ENCODE peak calls at places on chromosomes 7 and 10, in ten cellular contexts. F is bronchial epithelial cell; R is GM20000; T is heart right ventricle; A is activated CD8-positive, alpha-beta T cell treated with anti-CD3 and anti-CD28 coated beads for 36 hours; X is fibroblast of mammary gland; G is fibroblast of pulmonary artery; V is dorsolateral prefrontal cortex; W is Caco-2; L is nephron progenitor cell. S is an unnamed sample.

GRCh38 chr7:69739182-69739581 is 140.9 kb downstream of the AUTS2 start:
- DNase-seq in A (peak), G (no peak), T (no peak), W (no peak), L (no peak), V (no peak), X (peak), F (peak), R (peak), S (no peak)

GRCh38 chr10:131943021-131943814 is 38.5 kb downstream of the BNIP3 start:
- DNase-seq in G (peak), X (peak), R (no peak), V (no peak), W (peak), F (no peak), A (peak), T (no peak), L (peak), S (peak)

GRCh38 chr10:120458432-120458831 is 1.4 kb downstream of the PLPP4 start:
- DNase-seq in V (no peak), T (no peak), R (no peak), L (no peak), X (no peak), A (no peak), G (no peak), F (no peak), W (no peak), S (no peak)

GRCh38 chr10:127579640-127580039 is 30.5 kb downstream of the NPS start:
- DNase-seq in X (no peak), R (no peak), F (no peak), G (no peak), A (no peak), L (no peak), T (no peak), W (no peak), V (no peak), S (no peak)

GRCh38 chr10:77500754-77501151 is 136.9 kb downstream of the KCNMA1 start:
- DNase-seq in R (no peak), G (no peak), W (no peak), F (no peak), A (peak), L (no peak), T (no peak), V (no peak), X (peak), S (no peak)

GRCh38 chr10:27635699-27636270 is 109.8 kb downstream of the MKX start:
- DNase-seq in L (no peak), V (no peak), A (no peak), W (no peak), F (no peak), G (no peak), X (no peak), R (no peak), T (no peak), S (no peak)

GRCh38 chr10:130207205-130207604 is 71.0 kb downstream of the GLRX3 start:
- DNase-seq in G (no peak), F (no peak), L (no peak), T (no peak), A (no peak), R (no peak), X (no peak), V (no peak), W (no peak), S (no peak)

GRCh38 chr7:22723171-22723601 is 3.8 kb upstream of the IL6 start:
- DNase-seq in L (no peak), R (no peak), V (no peak), T (peak), F (no peak), W (no peak), A (no peak), X (no peak), G (peak), S (no peak)

GRCh38 chr7:33410266-33410665 is 280.9 kb downstream of the BBS9 start:
- DNase-seq in X (no peak), R (no peak), L (no peak), A (no peak), T (no peak), F (peak), G (no peak), V (no peak), W (no peak), S (no peak)

GRCh38 chr7:102426268-102427031 is 6.9 kb upstream of the ORAI2 start:
- DNase-seq in A (peak), V (no peak), W (no peak), L (no peak), T (no peak), X (no peak), G (no peak), F (no peak), R (peak), S (no peak)

GRCh38 chr7:493661-494251 is 25.9 kb downstream of the PDGFA start:
- DNase-seq in F (no peak), V (peak), L (no peak), G (no peak), W (no peak), R (no peak), X (no peak), A (no peak), T (peak), S (no peak)

GRCh38 chr7:47763063-47763974 is 181.4 kb upstream of the TNS3 start:
- DNase-seq in R (no peak), G (peak), F (peak), W (peak), A (no peak), L (peak), V (no peak), T (no peak), X (peak), S (no peak)

GRCh38 chr7:922334-923107 is 32.0 kb downstream of the ADAP1 start:
- DNase-seq in A (peak), T (no peak), L (no peak), R (no peak), F (no peak), G (no peak), W (no peak), V (peak), X (no peak), S (no peak)

GRCh38 chr10:129769381-129770116 is 194.5 kb downstream of the EBF3 start:
- DNase-seq in F (no peak), R (no peak), V (no peak), L (no peak), A (no peak), T (no peak), G (no peak), W (no peak), X (no peak), S (no peak)

GRCh38 chr10:28111712-28112111 is 112.8 kb upstream of the ODAD2 start:
- DNase-seq in W (no peak), F (no peak), V (no peak), X (peak), T (no peak), L (no peak), G (peak), A (no peak), R (no peak), S (no peak)

GRCh38 chr7:144508702-144509101 is 105.2 kb upstream of the NOBOX start:
- DNase-seq in R (peak), A (no peak), V (no peak), W (no peak), T (no peak), G (no peak), X (no peak), L (no peak), F (no peak), S (no peak)

GRCh38 chr7:45176886-45177731 is 19.5 kb downstream of the RAMP3 start:
- DNase-seq in W (no peak), V (no peak), R (no peak), T (no peak), F (no peak), L (no peak), A (no peak), X (no peak), G (no peak), S (no peak)

GRCh38 chr10:3925184-3925583 is 140.2 kb upstream of the KLF6 start:
- DNase-seq in L (no peak), F (no peak), W (no peak), A (no peak), R (no peak), V (no peak), X (no peak), T (no peak), G (no peak), S (no peak)

GRCh38 chr10:21964983-21965665 is 38.4 kb downstream of the DNAJC1 start:
- DNase-seq in W (peak), T (no peak), V (no peak), G (no peak), L (no peak), F (no peak), R (no peak), X (no peak), A (no peak), S (no peak)

GRCh38 chr10:91163709-91164474 is 56.6 kb upstream of the PCGF5 start:
- DNase-seq in X (peak), V (peak), L (peak), R (peak), A (peak), W (peak), T (peak), F (peak), G (peak), S (no peak)
- TF ChIP-seq CTCF in X (no peak), V (no peak), L (no peak), R (no peak), A (no peak), W (no peak), T (no peak), F (no peak), G (no peak), S (no peak)

DNA sequence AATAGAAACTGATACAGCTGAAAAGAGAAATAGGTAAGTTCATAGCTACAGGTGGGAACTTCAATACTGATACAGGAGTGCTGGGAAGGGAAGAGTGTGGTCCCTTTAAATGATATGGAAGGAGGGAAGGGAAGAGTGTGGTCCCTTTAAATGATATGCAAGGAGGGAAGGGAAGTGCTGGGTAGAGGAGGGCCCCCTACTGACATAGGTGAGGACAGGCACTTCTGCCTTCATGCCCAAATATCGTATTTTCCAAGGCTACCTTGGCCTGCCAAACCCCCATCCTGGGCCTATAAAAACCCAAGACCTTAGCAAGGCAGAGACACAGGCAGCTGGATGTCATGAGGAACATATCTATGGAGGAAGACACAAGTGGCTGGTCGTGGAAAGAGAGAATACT is 92.3 kb downstream of the MAGI2 start:
- DNase-seq in L (no peak), R (no peak), A (no peak), F (no peak), W (peak), T (no peak), V (no peak), G (no peak), X (no peak), S (no peak)
- TF ChIP-seq CTCF in L (no peak), R (no peak), A (no peak), F (peak), W (peak), T (no peak), V (no peak), G (no peak), X (no peak), S (no peak)

GRCh38 chr10:10235003-10235402 is 782.7 kb upstream of the CELF2 start:
- DNase-seq in V (no peak), G (no peak), L (no peak), A (no peak), T (no peak), F (peak), R (no peak), X (peak), W (no peak), S (no peak)

DNA sequence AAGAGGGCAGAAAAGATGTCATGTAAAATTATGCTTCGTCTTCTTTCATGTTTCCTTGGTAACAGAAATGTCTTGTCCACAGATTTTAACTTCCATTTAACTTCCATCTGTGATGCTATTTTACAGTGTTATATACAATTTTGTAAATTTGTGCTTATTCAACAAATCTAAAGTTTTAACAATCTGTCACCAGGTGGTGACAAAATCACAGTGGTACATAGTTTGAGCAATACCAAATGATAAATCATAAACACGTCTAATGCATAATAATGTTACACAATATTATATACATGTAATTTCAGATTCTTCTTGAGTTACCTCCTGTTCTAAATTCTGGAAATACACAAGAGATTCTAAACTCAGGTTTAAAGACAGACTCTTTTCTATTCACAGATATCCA is 784.4 kb upstream of the CELF2 start:
- DNase-seq in W (no peak), G (peak), X (peak), L (no peak), V (no peak), T (no peak), F (peak), R (no peak), A (no peak), S (no peak)
- TF ChIP-seq CTCF in W (no peak), G (no peak), X (no peak), L (no peak), V (peak), T (no peak), F (no peak), R (no peak), A (no peak), S (no peak)

GRCh38 chr7:134552105-134552504 is 3.2 kb downstream of the AKR1B15 start:
- DNase-seq in F (no peak), R (no peak), L (peak), A (no peak), W (no peak), G (peak), V (no peak), T (no peak), X (peak), S (peak)
- TF ChIP-seq CTCF in F (no peak), R (no peak), L (peak), A (no peak), W (no peak), G (peak), V (no peak), T (no peak), X (peak), S (no peak)

DNA sequence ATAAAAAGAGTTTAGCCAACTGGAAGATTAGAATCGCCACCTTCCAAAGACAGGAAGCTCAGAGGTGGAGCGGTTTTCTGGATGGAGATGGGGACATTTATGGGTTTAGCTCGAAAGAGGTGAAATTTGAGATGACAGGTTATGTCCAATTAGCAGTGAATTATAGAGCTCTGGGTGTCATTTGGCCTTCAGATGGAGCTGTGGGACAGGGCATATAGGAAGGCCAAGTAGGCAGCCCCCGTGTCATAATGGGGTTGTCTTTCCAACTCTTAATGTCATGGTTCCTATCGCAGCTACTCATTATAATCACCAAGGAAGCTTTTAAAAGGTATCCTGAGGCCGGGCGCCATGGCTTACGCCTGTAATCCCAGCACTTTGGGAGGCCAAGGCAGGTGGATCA is 21.0 kb upstream of the EEPD1 start:
- DNase-seq in T (no peak), A (no peak), V (no peak), F (no peak), L (no peak), X (no peak), W (no peak), G (no peak), R (no peak), S (no peak)
- TF ChIP-seq CTCF in T (no peak), A (no peak), V (no peak), F (no peak), L (no peak), X (no peak), W (no peak), G (no peak), R (no peak), S (no peak)

GRCh38 chr10:46299531-46300366 is 13.0 kb downstream of the ANTXRL start:
- DNase-seq in F (no peak), L (peak), X (no peak), V (peak), R (no peak), G (no peak), T (no peak), A (no peak), W (no peak), S (no peak)
- TF ChIP-seq CTCF in F (no peak), L (no peak), X (no peak), V (no peak), R (no peak), G (no peak), T (no peak), A (no peak), W (no peak), S (no peak)

DNA sequence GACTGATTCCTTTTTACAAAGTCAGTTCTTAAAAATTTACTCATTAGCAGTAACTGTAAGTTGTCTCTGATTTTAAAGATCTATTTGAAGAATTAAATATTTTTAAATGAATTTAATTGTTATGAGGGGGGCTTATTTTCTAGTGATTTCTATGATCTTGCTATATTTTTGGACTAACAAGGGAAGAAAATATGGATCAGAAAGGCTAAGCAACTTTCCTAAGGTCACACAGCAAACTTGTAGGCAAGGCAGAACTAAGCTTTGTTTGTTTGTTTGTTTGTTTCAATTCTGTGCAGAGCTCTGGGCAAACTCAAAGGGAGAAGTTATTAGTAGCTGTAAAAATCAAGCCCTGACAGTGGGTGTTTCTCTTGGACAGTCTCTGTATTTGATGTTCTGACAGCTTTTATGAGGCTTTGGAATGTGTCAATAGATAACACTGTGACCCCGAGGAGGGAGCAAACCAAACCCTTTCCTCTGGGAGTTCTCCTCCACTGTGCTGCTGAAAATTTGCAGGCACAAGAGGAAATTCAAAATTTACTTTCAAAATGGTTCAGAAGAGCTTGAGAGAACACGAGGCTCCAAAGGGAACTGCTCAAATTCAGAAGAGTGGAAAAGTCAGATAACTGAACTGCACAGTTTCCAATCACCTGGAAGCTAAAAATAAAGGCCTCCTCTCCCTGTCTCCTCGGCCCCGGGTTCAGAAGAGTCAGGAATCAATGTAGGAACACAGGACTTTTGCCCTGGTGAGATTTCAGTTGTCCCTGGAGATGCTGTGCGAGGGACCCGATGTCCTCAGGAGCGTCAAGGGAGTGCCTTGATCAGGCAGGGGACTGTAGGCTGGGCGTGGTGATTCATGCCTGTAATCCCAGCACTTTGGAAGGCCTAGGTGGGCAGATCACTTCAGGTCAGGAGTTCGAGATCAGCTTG is 325.7 kb downstream of the GATA3 start:
- DNase-seq in W (peak), T (no peak), F (no peak), G (no peak), X (no peak), L (no peak), R (no peak), A (no peak), V (no peak), S (no peak)
- TF ChIP-seq CTCF in W (no peak), T (no peak), F (no peak), G (no peak), X (no peak), L (no peak), R (no peak), A (no peak), V (no peak), S (no peak)

S was measured in endothelial cell.